ENCODE peak calls at places on chromosomes 4 and X, in five cellular contexts. J is A549, I is SK-N-SH, M is K562, Y is GM12878. O is an unnamed sample.

GRCh38 chr4:89753601-89754066 is 83.3 kb downstream of the SNCA start:
- DNase-seq in J (peak), I (peak), M (no peak), Y (no peak), O (peak)

GRCh38 chr4:128663325-128663724 is 146.2 kb upstream of the JADE1 start:
- DNase-seq in J (no peak), I (no peak), M (no peak), Y (peak), O (no peak)

GRCh38 chr4:67765401-67765800 is 11.2 kb upstream of the GNRHR start:
- DNase-seq in J (no peak), I (no peak), M (no peak), Y (no peak), O (no peak)

GRCh38 chr4:186920486-186920885 is 196.8 kb upstream of the FAT1 start:
- DNase-seq in J (no peak), I (no peak), M (no peak), Y (no peak), O (no peak)

GRCh38 chrX:109818921-109819320 is 85.9 kb upstream of the ACSL4 start:
- DNase-seq in J (no peak), I (no peak), M (no peak), Y (no peak), O (no peak)

GRCh38 chrX:119004920-119005524 is 30.6 kb downstream of the LONRF3 start:
- DNase-seq in J (peak), I (peak), M (peak), Y (no peak), O (peak)

GRCh38 chr4:145956288-145956890 is 17.8 kb upstream of the ZNF827 start:
- DNase-seq in J (no peak), I (peak), M (peak), Y (no peak), O (peak)

GRCh38 chrX:40460926-40461325 is 119.8 kb upstream of the ATP6AP2 start:
- DNase-seq in J (no peak), I (no peak), M (no peak), Y (no peak), O (no peak)

GRCh38 chr4:185011408-185011807 is 6.9 kb upstream of the HELT start:
- DNase-seq in J (no peak), I (peak), M (peak), Y (no peak), O (peak)

GRCh38 chrX:41275661-41276609 is 58.0 kb upstream of the DDX3X start:
- DNase-seq in J (peak), I (peak), M (peak), Y (no peak), O (peak)

GRCh38 chrX:153571159-153571908 is 27.6 kb downstream of the CCNQ start:
- DNase-seq in J (no peak), I (no peak), M (no peak), Y (no peak), O (no peak)

GRCh38 chr4:41323186-41323585 is 66.5 kb downstream of the UCHL1 start:
- DNase-seq in J (no peak), I (no peak), M (no peak), Y (no peak), O (no peak)

GRCh38 chr4:2340272-2341061 is 78.0 kb downstream of the ZFYVE28 start:
- DNase-seq in J (no peak), I (no peak), M (no peak), Y (no peak), O (no peak)

GRCh38 chrX:31715675-31716074 is 643.8 kb upstream of the FTHL17 start:
- DNase-seq in J (peak), I (no peak), M (no peak), Y (no peak), O (no peak)

GRCh38 chrX:49610718-49611310 is 12.0 kb downstream of the GAGE1 start:
- DNase-seq in J (no peak), I (no peak), M (no peak), Y (no peak), O (peak)

GRCh38 chrX:103549920-103550319 is 30.6 kb upstream of the RAB40A start:
- DNase-seq in J (no peak), I (no peak), M (no peak), Y (no peak), O (no peak)

GRCh38 chrX:103550415-103551051 is 31.2 kb upstream of the RAB40A start:
- DNase-seq in J (no peak), I (no peak), M (no peak), Y (no peak), O (no peak)

GRCh38 chrX:103552236-103552635 is 32.9 kb upstream of the RAB40A start:
- DNase-seq in J (no peak), I (no peak), M (no peak), Y (no peak), O (peak)

GRCh38 chrX:103556941-103557340 is 28.4 kb upstream of the TCEAL4 start:
- DNase-seq in J (no peak), I (no peak), M (no peak), Y (no peak), O (peak)

DNA sequence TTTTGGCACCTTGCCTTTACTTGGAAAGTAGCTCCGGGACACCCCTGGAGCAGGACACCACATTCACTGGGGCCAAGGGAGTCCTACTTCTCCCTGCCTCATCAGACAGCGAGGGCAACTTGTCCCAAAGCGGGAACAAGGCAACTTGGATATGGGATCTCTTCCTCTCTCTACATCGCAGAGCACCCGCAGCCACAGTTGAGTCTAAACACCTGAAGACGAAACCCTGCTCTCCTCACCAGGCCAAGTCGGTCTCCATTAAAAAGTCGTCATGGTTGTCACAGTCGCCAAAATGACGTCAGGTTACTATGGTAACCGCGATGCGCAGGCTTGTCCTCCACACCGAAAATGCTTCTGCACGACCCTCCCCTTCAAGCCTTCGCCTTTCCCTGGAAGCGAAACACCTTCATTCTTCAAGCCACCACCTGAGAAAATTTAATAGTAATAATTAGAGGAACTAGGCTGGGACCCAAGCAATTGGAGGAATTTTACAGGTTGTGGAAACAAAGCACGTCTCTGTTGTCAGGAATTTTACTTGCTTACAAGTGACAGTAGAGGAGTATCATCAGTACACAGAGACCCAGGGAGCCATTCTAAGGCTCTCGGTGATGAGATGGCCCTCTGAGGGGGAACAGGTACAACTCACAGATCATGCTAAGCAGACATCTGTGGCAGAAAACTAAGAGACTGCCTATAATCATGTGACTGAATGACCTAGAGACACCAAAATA is 30.5 kb upstream of the TCEAL4 start:
- DNase-seq in J (no peak), I (peak), M (peak), Y (no peak), O (no peak)
- TF ChIP-seq REST in J (no peak), I (no peak), M (no peak), Y (no peak), O (no peak)

GRCh38 chrX:16462912-16463311 is 187.0 kb upstream of the S100G start:
- DNase-seq in J (no peak), I (no peak), M (no peak), Y (no peak), O (no peak)

GRCh38 chrX:16458208-16458607 is 191.8 kb upstream of the S100G start:
- DNase-seq in J (no peak), I (no peak), M (no peak), Y (no peak), O (no peak)

GRCh38 chrX:16457239-16457638 is 192.7 kb upstream of the S100G start:
- DNase-seq in J (no peak), I (no peak), M (no peak), Y (no peak), O (no peak)

GRCh38 chrX:16461968-16462367 is 188.0 kb upstream of the S100G start:
- DNase-seq in J (no peak), I (no peak), M (no peak), Y (no peak), O (no peak)

DNA sequence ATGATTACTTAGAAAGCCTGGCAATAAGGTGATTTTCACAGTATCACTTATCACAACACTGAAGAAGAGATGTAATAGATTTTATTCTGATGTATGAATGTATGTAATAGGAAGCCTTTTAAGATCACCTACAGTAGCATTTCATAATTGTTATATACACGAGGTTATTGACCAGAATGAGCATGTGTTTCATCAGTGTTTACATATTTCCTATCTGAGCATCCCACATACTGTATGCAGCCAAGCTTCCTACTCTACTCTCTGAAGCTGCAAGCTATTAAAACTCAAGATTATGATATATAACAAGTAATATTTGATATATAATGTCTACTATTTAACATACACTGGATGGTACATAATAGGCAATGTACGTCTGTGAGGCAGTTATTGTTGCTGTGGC is 190.9 kb upstream of the S100G start:
- DNase-seq in J (no peak), I (no peak), M (no peak), Y (no peak), O (no peak)
- TF ChIP-seq RFX5 in J (no peak), I (no peak), M (no peak), Y (no peak), O (no peak)

GRCh38 chr4:140829825-140830224 is 73.6 kb upstream of the TBC1D9 start:
- DNase-seq in J (no peak), I (no peak), M (no peak), Y (peak), O (no peak)
- TF ChIP-seq MAX in J (no peak), I (no peak), M (no peak), Y (no peak), O (no peak)

DNA sequence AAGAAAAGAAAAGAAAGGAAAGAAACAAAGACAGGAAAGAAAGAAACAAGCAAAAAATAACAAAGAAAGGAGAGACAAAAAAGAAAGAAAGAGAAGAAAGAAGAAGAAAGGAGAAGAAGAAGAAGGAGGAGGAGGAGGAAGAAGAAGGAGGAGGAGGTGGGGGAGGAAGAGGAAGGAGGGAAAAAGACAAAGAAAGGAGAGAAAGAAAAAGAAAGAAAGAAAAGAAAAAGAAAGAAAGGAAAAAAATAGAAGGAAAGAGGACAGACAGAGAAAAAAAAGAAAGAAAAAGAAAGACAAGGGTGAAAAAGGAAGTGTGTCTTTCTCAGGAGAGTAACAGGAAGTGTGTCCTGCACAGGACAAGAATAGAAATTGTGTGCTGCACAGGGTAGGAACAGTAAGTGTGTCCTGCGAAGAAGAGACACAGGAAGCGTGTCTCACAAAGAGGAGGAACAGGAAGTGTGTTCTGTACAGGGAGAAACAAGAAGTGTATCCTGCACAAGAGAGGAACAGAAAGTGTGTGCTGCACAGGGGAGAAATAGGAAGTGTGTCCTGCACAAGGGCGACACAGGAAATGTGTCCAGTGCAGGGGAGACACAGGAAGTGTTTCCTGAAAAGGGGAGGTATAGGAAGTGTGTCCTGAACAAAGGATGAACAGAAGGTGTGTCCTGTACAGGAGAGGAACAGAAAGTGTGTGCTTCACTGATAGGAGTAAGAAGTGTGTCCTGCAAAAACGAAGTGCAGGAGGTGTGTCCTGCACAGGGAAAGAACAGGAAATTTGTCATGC is 101.2 kb downstream of the ARSF start:
- DNase-seq in J (no peak), I (no peak), M (no peak), Y (no peak), O (no peak)
- TF ChIP-seq REST in J (no peak), I (no peak), M (no peak), Y (no peak), O (no peak)

GRCh38 chrX:12701625-12702024 is 89.6 kb upstream of the PRPS2 start:
- DNase-seq in J (peak), I (peak), M (peak), Y (peak), O (peak)
- TF ChIP-seq RFX5 in J (no peak), I (no peak), M (no peak), Y (no peak), O (no peak)

DNA sequence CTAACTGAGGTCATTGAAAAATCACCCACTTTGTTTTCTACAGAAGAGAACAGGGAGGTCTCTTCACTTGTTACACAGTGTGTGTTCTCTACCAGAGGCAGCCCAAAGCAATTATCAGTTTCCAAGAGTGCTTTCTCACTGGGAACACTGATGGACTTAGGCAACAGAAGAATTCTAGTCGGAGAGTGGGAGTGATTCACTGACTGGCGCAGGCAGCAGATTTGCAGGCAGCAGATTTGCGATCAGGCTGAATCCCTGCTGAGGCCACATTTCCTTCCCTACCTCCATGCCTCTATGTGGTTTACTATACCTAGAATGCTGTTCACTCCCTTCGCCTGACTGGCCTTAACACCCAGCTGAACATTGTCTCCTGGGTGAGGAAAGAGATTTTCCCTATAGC is 6.6 kb downstream of the OCIAD2 start:
- DNase-seq in J (no peak), I (no peak), M (no peak), Y (no peak), O (no peak)
- TF ChIP-seq MAX in J (no peak), I (no peak), M (no peak), Y (no peak), O (no peak)

DNA sequence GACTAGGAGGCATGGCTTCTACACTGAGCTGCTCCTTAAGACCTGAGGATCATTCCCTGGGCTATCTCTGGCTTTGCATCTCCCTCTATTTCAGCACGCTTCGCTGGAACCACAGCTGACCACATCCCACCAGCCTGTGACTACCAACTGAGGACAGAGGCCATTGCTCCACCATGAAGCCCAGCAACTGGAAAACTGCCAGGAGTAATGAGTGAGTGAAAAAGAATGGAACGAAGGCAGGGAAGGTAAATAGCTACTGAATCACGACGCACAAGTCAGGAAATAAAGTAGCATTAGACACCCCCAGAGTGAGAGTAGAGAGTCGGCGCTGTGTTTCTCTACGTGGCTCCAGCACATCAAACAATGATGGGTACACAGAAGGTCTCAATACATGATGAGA is 314.7 kb downstream of the LDB2 start:
- DNase-seq in J (no peak), I (no peak), M (no peak), Y (no peak), O (no peak)
- TF ChIP-seq REST in J (no peak), I (no peak), M (no peak), Y (no peak), O (no peak)

DNA sequence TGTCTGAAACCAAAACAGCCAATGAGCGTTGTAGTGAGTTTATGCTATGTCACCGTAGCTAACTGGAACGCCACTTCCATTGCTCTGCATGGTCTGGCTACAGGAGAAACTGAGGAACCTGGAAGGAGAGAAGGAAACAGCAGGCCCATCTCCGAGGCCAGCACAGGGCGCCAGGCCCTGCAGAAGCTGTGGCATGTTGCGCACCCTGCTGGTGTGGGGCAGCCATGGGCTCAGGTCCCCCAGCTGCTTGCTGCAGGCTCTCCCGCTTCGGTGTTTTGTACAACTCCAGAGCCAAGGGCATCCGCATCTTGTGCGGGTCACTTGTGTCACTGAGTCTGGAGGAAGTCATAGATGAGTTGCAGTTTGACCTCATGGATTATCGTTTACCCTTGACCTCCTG is 89.2 kb downstream of the AFAP1 start:
- DNase-seq in J (no peak), I (no peak), M (peak), Y (no peak), O (no peak)
- TF ChIP-seq RFX5 in J (no peak), I (no peak), M (no peak), Y (no peak), O (no peak)

GRCh38 chr4:52659016-52659721 is at the start of gene USP46:
- DNase-seq in J (peak), I (peak), M (peak), Y (no peak), O (peak)
- TF ChIP-seq MAX in J (no peak), I (peak), M (no peak), Y (no peak), O (peak)

O was measured in HepG2.